ENCODE peak calls at places on chromosomes 11 and 22, in five cellular contexts. One of them, this sample, is unnamed.

GRCh38 chr11:65502274-65502851 is 3.5 kb downstream of the MALAT1 start:
- DNase-seq in uterus: no peak
- DNase-seq in esophagus squamous epithelium: no peak
- DNase-seq in gastrocnemius medialis: no peak
- DNase-seq in right lobe of liver: no peak
- DNase-seq in this sample: no peak

GRCh38 chr22:36775589-36775965 is 342 bp downstream of the IFT27 start:
- DNase-seq in uterus: peak
- DNase-seq in esophagus squamous epithelium: no peak
- DNase-seq in gastrocnemius medialis: no peak
- DNase-seq in right lobe of liver: no peak
- DNase-seq in this sample: peak

GRCh38 chr11:35600439-35600838 is 17.8 kb upstream of the FJX1 start:
- DNase-seq in uterus: peak
- DNase-seq in esophagus squamous epithelium: no peak
- DNase-seq in gastrocnemius medialis: no peak
- DNase-seq in right lobe of liver: no peak
- DNase-seq in this sample: no peak

GRCh38 chr11:34655335-34656008 is 34.6 kb downstream of the EHF start:
- DNase-seq in uterus: no peak
- DNase-seq in esophagus squamous epithelium: no peak
- DNase-seq in gastrocnemius medialis: no peak
- DNase-seq in right lobe of liver: no peak
- DNase-seq in this sample: no peak

GRCh38 chr22:50250555-50251471 is at the start of gene HDAC10:
- DNase-seq in uterus: peak
- DNase-seq in esophagus squamous epithelium: no peak
- DNase-seq in gastrocnemius medialis: no peak
- DNase-seq in right lobe of liver: peak
- DNase-seq in this sample: peak

GRCh38 chr11:134599180-134599810 is 187.3 kb upstream of the B3GAT1 start:
- DNase-seq in uterus: no peak
- DNase-seq in esophagus squamous epithelium: no peak
- DNase-seq in gastrocnemius medialis: no peak
- DNase-seq in right lobe of liver: no peak
- DNase-seq in this sample: peak

GRCh38 chr22:49593509-49593908 is 234.2 kb downstream of the BRD1 start:
- DNase-seq in uterus: no peak
- DNase-seq in esophagus squamous epithelium: no peak
- DNase-seq in gastrocnemius medialis: no peak
- DNase-seq in right lobe of liver: no peak
- DNase-seq in this sample: no peak

GRCh38 chr11:35511666-35512065 is 13.8 kb downstream of the PAMR1 start:
- DNase-seq in uterus: no peak
- DNase-seq in esophagus squamous epithelium: no peak
- DNase-seq in gastrocnemius medialis: no peak
- DNase-seq in right lobe of liver: no peak
- DNase-seq in this sample: peak

GRCh38 chr22:49724893-49725489 is 102.7 kb downstream of the BRD1 start:
- DNase-seq in uterus: peak
- DNase-seq in esophagus squamous epithelium: no peak
- DNase-seq in gastrocnemius medialis: no peak
- DNase-seq in right lobe of liver: no peak
- DNase-seq in this sample: no peak

GRCh38 chr11:70545626-70545945 is 147.3 kb downstream of the CTTN start:
- DNase-seq in uterus: no peak
- DNase-seq in esophagus squamous epithelium: no peak
- DNase-seq in gastrocnemius medialis: no peak
- DNase-seq in right lobe of liver: peak
- DNase-seq in this sample: no peak

GRCh38 chr11:57527056-57527631 is 3.4 kb downstream of the TIMM10 start:
- DNase-seq in uterus: peak
- DNase-seq in esophagus squamous epithelium: no peak
- DNase-seq in gastrocnemius medialis: no peak
- DNase-seq in right lobe of liver: peak
- DNase-seq in this sample: peak
- TF ChIP-seq POLR2A in uterus: no peak
- TF ChIP-seq POLR2A in esophagus squamous epithelium: no peak
- TF ChIP-seq POLR2A in gastrocnemius medialis: no peak
- TF ChIP-seq POLR2A in right lobe of liver: no peak
- TF ChIP-seq POLR2A in this sample: no peak

DNA sequence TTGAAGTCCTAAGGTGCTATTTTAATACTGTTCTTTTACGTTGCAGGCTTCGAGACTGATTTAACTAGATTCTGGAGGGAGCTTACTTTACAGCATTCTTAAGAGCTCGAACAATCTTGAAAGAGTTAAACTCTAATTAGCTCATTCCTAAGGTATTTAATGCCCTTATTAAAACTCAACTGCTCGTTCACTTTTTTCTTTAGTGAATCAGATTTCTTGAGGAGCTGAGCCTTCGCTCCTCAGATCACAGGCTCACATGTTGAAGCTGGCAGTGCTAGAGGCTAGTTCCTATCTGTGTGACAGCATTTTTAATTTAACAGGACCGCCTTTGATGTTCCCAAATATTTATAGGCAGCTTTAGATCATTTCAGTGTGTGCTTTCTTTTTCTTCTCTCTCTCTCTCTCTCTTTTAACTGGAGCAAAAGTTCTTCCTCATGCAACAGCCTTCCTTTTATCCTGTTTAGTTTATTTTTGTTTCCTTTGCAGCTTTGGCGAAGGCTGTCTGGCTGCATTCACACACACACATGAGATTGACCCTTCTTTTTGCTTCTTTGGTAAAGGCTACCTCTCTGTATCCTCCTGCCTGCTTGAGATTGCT is 20.9 kb downstream of the ZNRF3 start:
- DNase-seq in uterus: no peak
- DNase-seq in esophagus squamous epithelium: no peak
- DNase-seq in gastrocnemius medialis: no peak
- DNase-seq in right lobe of liver: no peak
- DNase-seq in this sample: no peak
- TF ChIP-seq POLR2A in uterus: no peak
- TF ChIP-seq POLR2A in esophagus squamous epithelium: no peak
- TF ChIP-seq POLR2A in gastrocnemius medialis: no peak
- TF ChIP-seq POLR2A in right lobe of liver: no peak
- TF ChIP-seq POLR2A in this sample: peak

DNA sequence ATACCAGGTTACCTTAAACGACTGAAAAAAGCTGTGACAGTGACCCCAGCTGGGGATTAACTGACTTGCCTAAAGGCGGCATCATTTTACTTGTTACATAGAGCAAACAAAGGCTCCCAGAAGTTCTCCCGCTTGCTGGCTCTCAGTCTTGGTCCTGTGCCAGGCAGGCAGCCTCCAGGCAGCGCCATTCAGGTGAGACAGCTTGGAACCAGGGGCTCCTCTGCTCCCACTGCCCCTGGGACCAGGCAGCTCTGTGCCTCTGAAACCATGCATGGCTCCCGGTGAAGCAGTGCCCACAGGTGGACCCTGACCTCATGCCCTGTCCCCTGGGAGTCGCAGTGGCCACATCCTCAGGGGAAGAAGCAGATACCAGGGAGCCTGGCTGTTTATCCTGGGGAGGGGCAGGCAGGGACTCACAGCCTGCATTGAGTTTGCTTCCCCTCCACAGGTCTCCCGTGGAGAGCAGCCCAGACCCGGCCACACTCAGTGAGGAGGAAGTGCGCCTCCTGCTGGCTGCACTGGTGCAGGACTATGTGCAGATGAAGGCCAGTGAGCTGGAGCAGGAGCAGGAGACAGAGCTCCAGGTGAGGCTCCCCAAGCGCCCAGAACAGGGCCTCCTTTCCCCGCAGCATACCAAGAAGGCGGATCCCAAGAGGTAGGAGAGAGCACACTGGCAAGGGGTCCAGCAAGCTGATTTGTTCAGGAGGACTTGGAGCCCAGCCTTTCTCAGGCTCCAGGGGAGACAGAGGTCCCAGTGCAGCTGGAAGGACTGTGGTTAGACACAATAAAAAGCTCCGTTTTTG is 15.6 kb upstream of the CYP2R1 start:
- DNase-seq in uterus: peak
- DNase-seq in esophagus squamous epithelium: peak
- DNase-seq in gastrocnemius medialis: no peak
- DNase-seq in right lobe of liver: peak
- DNase-seq in this sample: peak
- TF ChIP-seq POLR2A in uterus: no peak
- TF ChIP-seq POLR2A in esophagus squamous epithelium: no peak
- TF ChIP-seq POLR2A in gastrocnemius medialis: no peak
- TF ChIP-seq POLR2A in right lobe of liver: no peak
- TF ChIP-seq POLR2A in this sample: no peak

GRCh38 chr11:86070435-86071056 is 1.7 kb upstream of the PICALM start:
- DNase-seq in uterus: no peak
- DNase-seq in esophagus squamous epithelium: no peak
- DNase-seq in gastrocnemius medialis: no peak
- DNase-seq in right lobe of liver: no peak
- DNase-seq in this sample: no peak

GRCh38 chr11:86067230-86068137 is 1.4 kb downstream of the PICALM start:
- DNase-seq in uterus: no peak
- DNase-seq in esophagus squamous epithelium: no peak
- DNase-seq in gastrocnemius medialis: no peak
- DNase-seq in right lobe of liver: no peak
- DNase-seq in this sample: no peak

GRCh38 chr11:86068138-86068861 is 584 bp downstream of the PICALM start:
- DNase-seq in uterus: no peak
- DNase-seq in esophagus squamous epithelium: no peak
- DNase-seq in gastrocnemius medialis: peak
- DNase-seq in right lobe of liver: peak
- DNase-seq in this sample: peak

GRCh38 chr11:86068951-86069407 is at the start of gene PICALM:
- DNase-seq in uterus: peak
- DNase-seq in esophagus squamous epithelium: peak
- DNase-seq in gastrocnemius medialis: peak
- DNase-seq in right lobe of liver: peak
- DNase-seq in this sample: peak

DNA sequence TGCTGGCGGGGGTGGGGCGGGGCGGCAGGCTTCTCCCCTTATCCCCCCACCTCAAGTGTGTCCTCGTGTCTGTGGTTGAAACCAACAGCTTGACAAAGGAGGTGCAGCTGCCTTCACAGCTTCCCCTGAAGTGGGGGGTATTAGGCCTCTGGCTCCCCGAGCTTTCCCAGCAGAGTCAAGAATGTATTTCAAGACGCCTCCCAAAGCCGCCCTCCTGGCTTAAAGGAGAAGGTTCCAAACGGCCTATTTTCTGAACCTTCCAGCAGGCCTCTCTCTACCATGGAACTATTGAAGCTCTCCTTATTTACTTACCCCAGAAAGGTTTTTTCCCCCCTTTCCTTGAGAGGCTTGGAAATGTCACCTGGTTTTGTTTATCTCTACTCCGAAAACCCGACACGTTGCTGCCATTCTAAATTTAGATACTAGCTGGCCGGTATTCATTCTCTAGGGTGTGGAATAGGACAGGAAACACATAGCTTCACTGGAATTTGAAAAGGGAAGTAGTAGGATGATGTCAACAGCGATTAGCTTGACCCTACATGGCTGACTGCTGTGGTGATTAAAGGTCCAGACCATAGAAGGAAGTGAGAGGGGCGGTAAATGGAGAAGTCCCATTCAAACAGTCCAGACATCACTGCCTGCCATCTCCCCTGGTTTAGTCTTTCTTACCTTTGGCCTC is 663 bp upstream of the PICALM start:
- DNase-seq in uterus: peak
- DNase-seq in esophagus squamous epithelium: no peak
- DNase-seq in gastrocnemius medialis: peak
- DNase-seq in right lobe of liver: no peak
- DNase-seq in this sample: peak
- TF ChIP-seq POLR2A in uterus: no peak
- TF ChIP-seq POLR2A in esophagus squamous epithelium: no peak
- TF ChIP-seq POLR2A in gastrocnemius medialis: no peak
- TF ChIP-seq POLR2A in right lobe of liver: peak
- TF ChIP-seq POLR2A in this sample: no peak

DNA sequence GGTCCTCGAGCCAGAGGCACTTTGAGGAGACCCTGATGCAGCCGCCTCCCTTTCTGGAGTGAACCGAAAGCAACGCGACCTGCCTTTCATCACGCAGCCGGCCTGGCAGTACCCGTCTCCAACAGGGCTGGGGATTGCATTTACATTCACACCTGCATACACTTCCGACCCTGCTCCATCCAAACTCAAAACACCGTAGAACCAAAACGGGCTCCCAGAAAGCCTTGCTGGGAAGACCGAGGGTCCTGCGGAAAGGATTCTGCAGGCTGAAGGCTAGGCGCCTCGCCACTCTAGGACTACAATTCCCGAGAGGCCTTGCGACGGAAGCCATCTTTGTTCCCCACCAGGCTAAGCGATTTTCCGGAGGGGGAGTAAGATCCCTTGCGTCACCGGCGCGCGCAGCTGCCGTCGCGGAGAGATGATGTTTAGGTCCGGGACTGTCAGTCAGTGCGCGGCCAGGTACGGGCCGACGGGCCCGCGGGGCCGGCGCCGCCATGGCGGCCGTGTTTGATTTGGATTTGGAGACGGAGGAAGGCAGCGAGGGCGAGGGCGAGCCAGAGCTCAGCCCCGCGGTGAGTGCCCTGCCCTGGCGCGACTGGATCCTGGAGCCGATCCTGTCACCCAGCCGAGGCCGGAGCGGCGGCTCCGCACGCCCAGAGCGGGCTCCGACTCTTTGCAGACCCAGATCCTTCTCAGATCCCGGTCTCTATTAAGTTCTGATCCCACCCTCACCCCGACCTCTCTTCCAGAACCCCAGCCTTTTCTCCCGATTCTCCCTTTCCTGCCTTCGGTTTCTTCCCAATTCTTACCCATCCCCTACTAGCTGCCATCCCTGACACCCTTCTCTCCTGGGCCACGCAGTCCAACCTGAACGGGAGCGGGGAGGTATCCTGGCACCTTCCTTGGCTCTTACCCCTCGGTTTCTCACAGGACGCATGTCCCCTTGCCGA is at the start of gene RPS6KB2:
- DNase-seq in uterus: peak
- DNase-seq in esophagus squamous epithelium: peak
- DNase-seq in gastrocnemius medialis: peak
- DNase-seq in right lobe of liver: peak
- DNase-seq in this sample: peak
- TF ChIP-seq POLR2A in uterus: peak
- TF ChIP-seq POLR2A in esophagus squamous epithelium: peak
- TF ChIP-seq POLR2A in gastrocnemius medialis: peak
- TF ChIP-seq POLR2A in right lobe of liver: peak
- TF ChIP-seq POLR2A in this sample: peak